ENCODE peak calls at places on chromosome 17, in four cellular contexts. B is heart right ventricle, H is hepatic stellate cell, X is SK-N-MC. I is an unnamed sample.

GRCh38 chr17:48613862-48614694 is 1.0 kb downstream of the HOXB8 start:
- DNase-seq in H (no peak), X (no peak), B (no peak), I (peak; percentile 45)

GRCh38 chr17:4631836-4632582 is 9.5 kb downstream of the ALOX15 start:
- DNase-seq in B (no peak), H (no peak), X (no peak), I (no peak)

GRCh38 chr17:57720636-57721035 is 24.5 kb downstream of the CCDC182 start:
- DNase-seq in B (no peak), H (no peak), X (no peak), I (no peak)

GRCh38 chr17:7848131-7848579 is 6.7 kb upstream of the TMEM88 start:
- DNase-seq in X (no peak), B (no peak), H (no peak), I (no peak)

GRCh38 chr17:38729886-38730525 is at the start of gene CISD3:
- DNase-seq in B (peak; percentile 84), X (no peak), H (peak; percentile 95), I (peak; percentile 89)

GRCh38 chr17:17856386-17856785 is 19.6 kb upstream of the SREBF1 start:
- DNase-seq in B (no peak), H (no peak), X (no peak), I (no peak)

GRCh38 chr17:17840751-17841591 is 4.2 kb upstream of the SREBF1 start:
- DNase-seq in X (no peak), B (no peak), H (no peak), I (no peak)

GRCh38 chr17:42817866-42818265 is 6.2 kb downstream of the BECN1 start:
- DNase-seq in B (no peak), H (peak; percentile 26), X (no peak), I (no peak)

GRCh38 chr17:44972953-44973352 is 4.8 kb upstream of the C1QL1 start:
- DNase-seq in H (no peak), B (no peak), X (no peak), I (no peak)

GRCh38 chr17:57484081-57484666 is 227.9 kb downstream of the MSI2 start:
- DNase-seq in X (no peak), B (no peak), H (no peak), I (no peak)

GRCh38 chr17:63954402-63955063 is 18.2 kb downstream of the SCN4A start:
- DNase-seq in B (no peak), H (no peak), X (no peak), I (peak; percentile 53)

GRCh38 chr17:40466298-40466971 is 23.2 kb downstream of the IGFBP4 start:
- DNase-seq in X (no peak), B (no peak), H (no peak), I (no peak)

GRCh38 chr17:57940653-57941329 is 14.4 kb downstream of the CUEDC1 start:
- DNase-seq in H (no peak), X (no peak), B (no peak), I (no peak)

GRCh38 chr17:34163123-34163522 is 92.0 kb upstream of the CCL2 start:
- DNase-seq in B (no peak), H (peak; percentile 22), X (no peak), I (no peak)

GRCh38 chr17:48960834-48961515 is 7.4 kb downstream of the GIP start:
- DNase-seq in B (no peak), H (no peak), X (no peak), I (no peak)

GRCh38 chr17:42997390-42997983 is 732 bp upstream of the RPL27 start:
- DNase-seq in X (no peak), H (no peak), B (no peak), I (no peak)

GRCh38 chr17:530851-531250 is 178.2 kb upstream of the RPH3AL start:
- DNase-seq in H (no peak), X (no peak), B (no peak), I (no peak)

GRCh38 chr17:62892870-62893338 is 73.1 kb upstream of the TANC2 start:
- DNase-seq in B (peak; percentile 38), H (peak; percentile 43), X (no peak), I (peak; percentile 39)

GRCh38 chr17:28544402-28545140 is 7.9 kb downstream of the UNC119 start:
- DNase-seq in H (no peak), X (no peak), B (no peak), I (no peak)

GRCh38 chr17:4771519-4772234 is at the start of gene TM4SF5:
- DNase-seq in X (no peak), B (no peak), H (no peak), I (peak; percentile 64)

GRCh38 chr17:76868176-76868668 is at the start of gene MGAT5B:
- DNase-seq in B (peak; percentile 68), X (no peak), H (peak; percentile 93), I (peak; percentile 79)

GRCh38 chr17:59870482-59870881 is 22.3 kb downstream of the TUBD1 start:
- DNase-seq in B (no peak), X (no peak), H (no peak), I (no peak)

GRCh38 chr17:27520571-27521185 is 64.4 kb downstream of the KSR1 start:
- DNase-seq in B (no peak), X (no peak), H (no peak), I (no peak)

GRCh38 chr17:2799653-2800052 is 3.4 kb downstream of the RAP1GAP2 start:
- DNase-seq in X (no peak), H (no peak), B (peak; percentile 23), I (no peak)

GRCh38 chr17:74924250-74924948 is at the start of gene OTOP2:
- DNase-seq in B (peak; percentile 25), X (no peak), H (no peak), I (no peak)

GRCh38 chr17:77882481-77883212 is 75.9 kb upstream of the TNRC6C start:
- DNase-seq in H (peak; percentile 62), X (no peak), B (peak; percentile 77), I (peak; percentile 91)

GRCh38 chr17:8234361-8235270 is 13.2 kb downstream of the CTC1 start:
- DNase-seq in X (no peak), H (no peak), B (no peak), I (no peak)

GRCh38 chr17:43986225-43986981 is 18.0 kb upstream of the NAGS start:
- DNase-seq in X (no peak), B (no peak), H (no peak), I (no peak)

GRCh38 chr17:27895110-27895895 is 2.1 kb upstream of the LYRM9 start:
- DNase-seq in B (no peak), H (no peak), X (no peak), I (no peak)

GRCh38 chr17:43982171-43982570 is 22.3 kb upstream of the NAGS start:
- DNase-seq in B (no peak), X (no peak), H (no peak), I (no peak)

GRCh38 chr17:35373532-35373983 is at the start of gene SLFN11:
- DNase-seq in B (peak; percentile 92), H (peak; percentile 89), X (peak; percentile 94), I (peak; percentile 87)

GRCh38 chr17:51590071-51590470 is 329.7 kb downstream of the UTP18 start:
- DNase-seq in B (no peak), H (no peak), X (no peak), I (no peak)

GRCh38 chr17:11330871-11331270 is 89.9 kb downstream of the SHISA6 start:
- DNase-seq in B (peak; percentile 27), H (no peak), X (peak; percentile 3), I (no peak)

GRCh38 chr17:58337600-58338453 is 9.2 kb upstream of the TSPOAP1 start:
- DNase-seq in X (no peak), B (peak; percentile 71), H (peak; percentile 71), I (peak; percentile 96)

GRCh38 chr17:4968916-4969550 is 1.4 kb upstream of the SPAG7 start:
- DNase-seq in B (no peak), X (no peak), H (peak; percentile 78), I (no peak)

GRCh38 chr17:81460856-81461460 is 51.6 kb downstream of the ACTG1 start:
- DNase-seq in X (no peak), H (no peak), B (no peak), I (no peak)

GRCh38 chr17:45307290-45308015 is 9.4 kb downstream of the MAP3K14 start:
- DNase-seq in H (no peak), B (no peak), X (no peak), I (peak; percentile 47)

GRCh38 chr17:29073045-29073444 is 30.1 kb downstream of the PIPOX start:
- DNase-seq in X (no peak), B (no peak), H (no peak), I (no peak)